ENCODE peak calls at places on chromosomes 6 and 20, in five cellular contexts. U, T, B, E and O are unnamed samples.

GRCh38 chr6:93792751-93793150 is 373.4 kb upstream of the EPHA7 start:
- DNase-seq in U (no peak), T (no peak), B (peak), E (no peak), O (no peak)

GRCh38 chr6:31401403-31401802 is 2.0 kb upstream of the MICA start:
- DNase-seq in U (peak), T (no peak), B (peak), E (peak), O (peak)

GRCh38 chr6:52363222-52363867 is 1.4 kb downstream of the PAQR8 start:
- DNase-seq in U (no peak), T (no peak), B (no peak), E (no peak), O (no peak)

GRCh38 chr6:100461273-100461919 is 3.3 kb downstream of the SIM1 start:
- DNase-seq in U (no peak), T (no peak), B (no peak), E (peak), O (no peak)

GRCh38 chr20:44642203-44643153 is 9.0 kb downstream of the ADA start:
- DNase-seq in U (peak), T (peak), B (peak), E (peak), O (peak)

GRCh38 chr6:70423189-70424133 is 10.2 kb downstream of the FAM135A start:
- DNase-seq in U (no peak), T (no peak), B (peak), E (no peak), O (no peak)

GRCh38 chr6:166025149-166025898 is 142.3 kb downstream of the TBXT start:
- DNase-seq in U (peak), T (no peak), B (peak), E (no peak), O (peak)

GRCh38 chr6:119308048-119308570 is 41.5 kb downstream of the MAN1A1 start:
- DNase-seq in U (peak), T (no peak), B (peak), E (peak), O (peak)

GRCh38 chr6:91487729-91488392 is 901.0 kb upstream of the MAP3K7 start:
- DNase-seq in U (peak), T (no peak), B (no peak), E (no peak), O (no peak)

GRCh38 chr6:133893324-133893692 is 4.4 kb downstream of the TCF21 start:
- DNase-seq in U (no peak), T (no peak), B (no peak), E (no peak), O (no peak)

GRCh38 chr6:21987501-21987957 is 309.3 kb downstream of the PRL start:
- DNase-seq in U (peak), T (no peak), B (peak), E (peak), O (peak)

GRCh38 chr6:17021539-17021889 is 80.3 kb upstream of the STMND1 start:
- DNase-seq in U (no peak), T (no peak), B (peak), E (no peak), O (peak)

GRCh38 chr6:35514587-35514986 is 1.9 kb upstream of the TULP1 start:
- DNase-seq in U (no peak), T (no peak), B (no peak), E (no peak), O (no peak)

GRCh38 chr6:164010446-164011071 is 596.0 kb downstream of the QKI start:
- DNase-seq in U (no peak), T (no peak), B (no peak), E (no peak), O (no peak)

GRCh38 chr6:6569768-6570167 is 18.8 kb upstream of the LY86 start:
- DNase-seq in U (no peak), T (no peak), B (no peak), E (no peak), O (no peak)

GRCh38 chr6:13315896-13316295 is 12.4 kb downstream of the TBC1D7 start:
- DNase-seq in U (no peak), T (no peak), B (no peak), E (no peak), O (no peak)

GRCh38 chr6:14305629-14306028 is 188.1 kb downstream of the CD83 start:
- DNase-seq in U (no peak), T (no peak), B (no peak), E (no peak), O (no peak)

GRCh38 chr20:40651121-40651520 is 37.9 kb downstream of the MAFB start:
- DNase-seq in U (no peak), T (no peak), B (peak), E (peak), O (no peak)

GRCh38 chr6:85506441-85507093 is 56.7 kb downstream of the NT5E start:
- DNase-seq in U (no peak), T (no peak), B (no peak), E (no peak), O (no peak)

GRCh38 chr6:108966855-108967755 is 118.9 kb downstream of the ARMC2 start:
- DNase-seq in U (peak), T (no peak), B (peak), E (peak), O (no peak)

GRCh38 chr6:42012501-42013133 is 37.7 kb upstream of the TAF8 start:
- DNase-seq in U (peak), T (no peak), B (peak), E (no peak), O (no peak)

GRCh38 chr6:100176321-100176950 is 182.4 kb upstream of the MCHR2 start:
- DNase-seq in U (peak), T (no peak), B (peak), E (peak), O (no peak)

GRCh38 chr6:131825946-131826345 is 18.1 kb downstream of the ENPP1 start:
- DNase-seq in U (no peak), T (no peak), B (peak), E (no peak), O (no peak)

GRCh38 chr6:167566711-167567141 is 241.8 kb downstream of the TTLL2 start:
- DNase-seq in U (no peak), T (no peak), B (no peak), E (no peak), O (no peak)

GRCh38 chr6:53827485-53827884 is 32.7 kb downstream of the LRRC1 start:
- DNase-seq in U (no peak), T (no peak), B (no peak), E (no peak), O (no peak)

GRCh38 chr6:53825514-53826321 is 30.9 kb downstream of the LRRC1 start:
- DNase-seq in U (no peak), T (no peak), B (no peak), E (no peak), O (no peak)

GRCh38 chr6:165218816-165219215 is 90.6 kb downstream of the C6orf118 start:
- DNase-seq in U (peak), T (no peak), B (no peak), E (no peak), O (peak)

GRCh38 chr6:125074120-125074519 is 79.5 kb upstream of the TPD52L1 start:
- DNase-seq in U (no peak), T (no peak), B (no peak), E (no peak), O (no peak)

GRCh38 chr6:113147544-113147943 is 709.6 kb upstream of the MARCKS start:
- DNase-seq in U (no peak), T (no peak), B (peak), E (no peak), O (peak)

GRCh38 chr20:1295276-1295930 is 29.3 kb downstream of the SNPH start:
- DNase-seq in U (no peak), T (no peak), B (no peak), E (no peak), O (no peak)